ENCODE peak calls at places on chromosomes 1 and 21, in five cellular contexts. X is cardiac muscle cell, A is GM18507, L is fibroblast of mammary gland, G is thoracic aorta. M is an unnamed sample.

GRCh38 chr1:243623831-243624230 is 226.2 kb downstream of the AKT3 start:
- DNase-seq in L (peak), G (no peak), A (no peak), X (no peak), M (no peak)

GRCh38 chr1:111582644-111583618 is 36.7 kb upstream of the RAP1A start:
- DNase-seq in X (no peak), A (no peak), L (no peak), G (no peak), M (no peak)

GRCh38 chr1:212218911-212219310 is 66.3 kb upstream of the PPP2R5A start:
- DNase-seq in A (no peak), X (no peak), L (peak), G (no peak), M (peak)

GRCh38 chr1:18676431-18676830 is 45.8 kb downstream of the PAX7 start:
- DNase-seq in A (no peak), G (no peak), X (no peak), L (no peak), M (no peak)

GRCh38 chr1:241323510-241323909 is 33.5 kb downstream of the RGS7 start:
- DNase-seq in L (peak), G (no peak), A (no peak), X (peak), M (no peak)

GRCh38 chr1:154998201-154998780 is 4.3 kb upstream of the ZBTB7B start:
- DNase-seq in A (no peak), L (no peak), X (no peak), G (no peak), M (no peak)

GRCh38 chr1:95255826-95256225 is 21.8 kb downstream of the RWDD3 start:
- DNase-seq in X (no peak), L (no peak), A (no peak), G (no peak), M (no peak)

GRCh38 chr1:53631622-53632310 is 107.2 kb downstream of the GLIS1 start:
- DNase-seq in G (no peak), L (no peak), X (no peak), A (no peak), M (no peak)

GRCh38 chr1:221804303-221804702 is 62.4 kb upstream of the DUSP10 start:
- DNase-seq in L (no peak), A (no peak), X (no peak), G (no peak), M (no peak)

GRCh38 chr1:46211051-46211450 is 7.9 kb downstream of the LURAP1 start:
- DNase-seq in G (no peak), L (no peak), X (peak), A (no peak), M (no peak)

GRCh38 chr1:6419397-6419802 is 319 bp downstream of the HES2 start:
- DNase-seq in A (no peak), X (no peak), L (no peak), G (no peak), M (no peak)

GRCh38 chr1:184647471-184647870 is 107.2 kb downstream of the EDEM3 start:
- DNase-seq in A (no peak), X (no peak), G (no peak), L (no peak), M (no peak)

GRCh38 chr1:71428029-71428428 is 347.2 kb upstream of the ZRANB2 start:
- DNase-seq in A (no peak), G (no peak), X (no peak), L (no peak), M (no peak)

GRCh38 chr1:27570823-27571222 is 33.1 kb downstream of the AHDC1 start:
- DNase-seq in X (peak), A (no peak), G (no peak), L (no peak), M (no peak)

GRCh38 chr1:117860906-117861610 is 68.4 kb downstream of the GDAP2 start:
- DNase-seq in L (peak), G (no peak), X (no peak), A (no peak), M (no peak)

GRCh38 chr1:17292299-17293198 is 15.4 kb upstream of the PADI4 start:
- DNase-seq in L (no peak), X (no peak), G (no peak), A (no peak), M (no peak)

GRCh38 chr1:206586501-206587445 is 25.5 kb downstream of the EIF2D start:
- DNase-seq in G (no peak), A (no peak), L (no peak), X (no peak), M (no peak)

GRCh38 chr1:202599669-202600431 is 110.4 kb downstream of the SYT2 start:
- DNase-seq in L (peak), X (peak), A (peak), G (no peak), M (no peak)

GRCh38 chr1:41957568-41957967 is 38.8 kb upstream of the HIVEP3 start:
- DNase-seq in G (no peak), L (peak), X (no peak), A (no peak), M (no peak)

GRCh38 chr1:18809953-18810899 is 49.2 kb downstream of the TAS1R2 start:
- DNase-seq in G (no peak), X (no peak), L (no peak), A (no peak), M (no peak)

GRCh38 chr1:7657287-7658126 is 113.6 kb upstream of the VAMP3 start:
- DNase-seq in L (no peak), G (no peak), A (no peak), X (no peak), M (no peak)

GRCh38 chr1:232142403-232143314 is 487.3 kb downstream of the SIPA1L2 start:
- DNase-seq in A (no peak), X (no peak), G (peak), L (peak), M (no peak)

GRCh38 chr1:235095938-235096562 is 32.6 kb downstream of the TOMM20 start:
- DNase-seq in A (no peak), X (no peak), G (no peak), L (no peak), M (no peak)

GRCh38 chr21:33815153-33815707 is 100.4 kb downstream of the ATP5PO start:
- DNase-seq in G (no peak), X (no peak), A (no peak), L (no peak), M (no peak)

GRCh38 chr1:246294263-246294662 is 212.8 kb downstream of the SMYD3 start:
- DNase-seq in G (no peak), L (no peak), X (no peak), A (no peak), M (no peak)

GRCh38 chr1:184486761-184487445 is 100.1 kb downstream of the C1orf21 start:
- DNase-seq in X (no peak), L (no peak), A (no peak), G (no peak), M (no peak)

GRCh38 chr1:7253118-7253480 is 467.8 kb downstream of the CAMTA1 start:
- DNase-seq in G (no peak), L (peak), A (no peak), X (no peak), M (no peak)

GRCh38 chr1:119266858-119267257 is 101.7 kb upstream of the HAO2 start:
- DNase-seq in A (no peak), G (no peak), L (no peak), X (no peak), M (no peak)

GRCh38 chr1:159009287-159009686 is 420 bp upstream of the IFI16 start:
- DNase-seq in A (no peak), X (no peak), L (no peak), G (no peak), M (no peak)

GRCh38 chr1:41455479-41456271 is 28.8 kb downstream of the EDN2 start:
- DNase-seq in X (no peak), L (peak), A (no peak), G (peak), M (no peak)

GRCh38 chr1:22171951-22172715 is 29.2 kb upstream of the WNT4 start:
- DNase-seq in G (no peak), L (no peak), X (no peak), A (no peak), M (no peak)

GRCh38 chr1:31421404-31422040 is 8.5 kb downstream of the SERINC2 start:
- DNase-seq in G (no peak), X (peak), L (no peak), A (no peak), M (no peak)

GRCh38 chr1:154810571-154810970 is 59.5 kb downstream of the KCNN3 start:
- DNase-seq in A (no peak), X (no peak), L (no peak), G (no peak), M (no peak)

GRCh38 chr1:245797592-245798366 is 643.0 kb downstream of the KIF26B start:
- DNase-seq in X (peak), A (no peak), L (peak), G (no peak), M (no peak)

GRCh38 chr1:114164840-114165543 is 11.3 kb upstream of the SYT6 start:
- DNase-seq in X (no peak), L (no peak), A (no peak), G (no peak), M (peak)

GRCh38 chr1:57307382-57307781 is 116.5 kb downstream of the DAB1 start:
- DNase-seq in X (no peak), A (peak), L (no peak), G (no peak), M (peak)

GRCh38 chr1:203197625-203198024 is 11.1 kb upstream of the CHI3L1 start:
- DNase-seq in A (no peak), G (no peak), L (peak), X (peak), M (no peak)